ENCODE peak calls at places on chromosomes 1 and 21, in ten cellular contexts. T, Q, P, M, C, J, N, Y, Z and I are unnamed samples.

GRCh38 chr1:7672864-7673263 is 98.2 kb upstream of the VAMP3 start:
- DNase-seq in T (no peak), Q (no peak), P (no peak), M (no peak), C (no peak), J (no peak), N (no peak), Y (no peak), Z (no peak), I (no peak)

GRCh38 chr1:117967900-117968299 is 38.4 kb downstream of the WDR3 start:
- DNase-seq in T (no peak), Q (no peak), P (no peak), M (peak), C (peak), J (no peak), N (peak), Y (no peak), Z (no peak), I (peak)

GRCh38 chr1:111903148-111903857 is 86.2 kb downstream of the KCND3 start:
- DNase-seq in T (no peak), Q (no peak), P (no peak), M (no peak), C (no peak), J (no peak), N (no peak), Y (no peak), Z (no peak), I (no peak)

GRCh38 chr21:36104306-36105300 is 30.3 kb upstream of the CBR3 start:
- DNase-seq in T (peak), Q (peak), P (no peak), M (peak), C (no peak), J (peak), N (peak), Y (peak), Z (peak), I (no peak)

GRCh38 chr1:113616201-113616600 is 143.1 kb downstream of the PHTF1 start:
- DNase-seq in T (peak), Q (no peak), P (no peak), M (no peak), C (peak), J (no peak), N (peak), Y (no peak), Z (no peak), I (no peak)

GRCh38 chr1:24290933-24291487 is 28.1 kb upstream of the GRHL3 start:
- DNase-seq in T (no peak), Q (no peak), P (no peak), M (no peak), C (no peak), J (no peak), N (no peak), Y (no peak), Z (no peak), I (no peak)

GRCh38 chr1:241600496-241600901 is 39.7 kb downstream of the CHML start:
- DNase-seq in T (no peak), Q (no peak), P (peak), M (peak), C (no peak), J (no peak), N (no peak), Y (no peak), Z (no peak), I (no peak)

GRCh38 chr1:32878183-32878582 is 7.5 kb upstream of the FNDC5 start:
- DNase-seq in T (no peak), Q (no peak), P (no peak), M (peak), C (no peak), J (no peak), N (peak), Y (no peak), Z (no peak), I (no peak)

GRCh38 chr1:66248746-66249145 is 285.2 kb upstream of the SGIP1 start:
- DNase-seq in T (no peak), Q (no peak), P (no peak), M (no peak), C (no peak), J (no peak), N (no peak), Y (no peak), Z (no peak), I (no peak)

GRCh38 chr21:33560965-33561364 is 18.1 kb downstream of the SON start:
- DNase-seq in T (no peak), Q (no peak), P (no peak), M (no peak), C (no peak), J (no peak), N (no peak), Y (no peak), Z (no peak), I (no peak)